ENCODE peak calls at places on chromosome 11, in eight cellular contexts. One of them, this sample, is unnamed.

GRCh38 chr11:66050581-66051231 is 1.5 kb upstream of the SF3B2 start:
- DNase-seq in astrocyte of the spinal cord: no peak
- DNase-seq in stimulated activated CD8-positive, alpha-beta memory T cell treated with anti-CD3 and anti-CD28 coated beads, Interleukin-4, amount 100 ng/mL, for 1 hour: no peak
- DNase-seq in NCI-H2081: no peak
- DNase-seq in glutamatergic neuron: no peak
- DNase-seq in NCI-H69: no peak
- DNase-seq in mammary epithelial cell: no peak
- DNase-seq in tibial artery: no peak
- DNase-seq in this sample: peak

GRCh38 chr11:11380340-11380739 is 27.3 kb upstream of the CSNK2A3 start:
- DNase-seq in astrocyte of the spinal cord: no peak
- DNase-seq in stimulated activated CD8-positive, alpha-beta memory T cell treated with anti-CD3 and anti-CD28 coated beads, Interleukin-4, amount 100 ng/mL, for 1 hour: no peak
- DNase-seq in NCI-H2081: no peak
- DNase-seq in glutamatergic neuron: no peak
- DNase-seq in NCI-H69: no peak
- DNase-seq in mammary epithelial cell: no peak
- DNase-seq in tibial artery: no peak
- DNase-seq in this sample: no peak

GRCh38 chr11:42161886-42162285 is 702.4 kb upstream of the LRRC4C start:
- DNase-seq in astrocyte of the spinal cord: peak
- DNase-seq in stimulated activated CD8-positive, alpha-beta memory T cell treated with anti-CD3 and anti-CD28 coated beads, Interleukin-4, amount 100 ng/mL, for 1 hour: no peak
- DNase-seq in NCI-H2081: no peak
- DNase-seq in glutamatergic neuron: no peak
- DNase-seq in NCI-H69: no peak
- DNase-seq in mammary epithelial cell: peak
- DNase-seq in tibial artery: no peak
- DNase-seq in this sample: no peak

GRCh38 chr11:36383200-36383599 is 87.1 kb downstream of the PRR5L start:
- DNase-seq in astrocyte of the spinal cord: no peak
- DNase-seq in stimulated activated CD8-positive, alpha-beta memory T cell treated with anti-CD3 and anti-CD28 coated beads, Interleukin-4, amount 100 ng/mL, for 1 hour: no peak
- DNase-seq in NCI-H2081: no peak
- DNase-seq in glutamatergic neuron: no peak
- DNase-seq in NCI-H69: no peak
- DNase-seq in mammary epithelial cell: no peak
- DNase-seq in tibial artery: no peak
- DNase-seq in this sample: no peak

GRCh38 chr11:2755071-2755470 is 55.3 kb upstream of the KCNQ1OT1 start:
- DNase-seq in astrocyte of the spinal cord: no peak
- DNase-seq in stimulated activated CD8-positive, alpha-beta memory T cell treated with anti-CD3 and anti-CD28 coated beads, Interleukin-4, amount 100 ng/mL, for 1 hour: no peak
- DNase-seq in NCI-H2081: no peak
- DNase-seq in glutamatergic neuron: no peak
- DNase-seq in NCI-H69: no peak
- DNase-seq in mammary epithelial cell: no peak
- DNase-seq in tibial artery: no peak
- DNase-seq in this sample: no peak

GRCh38 chr11:112784323-112785073 is 176.7 kb upstream of the NCAM1 start:
- DNase-seq in astrocyte of the spinal cord: peak
- DNase-seq in stimulated activated CD8-positive, alpha-beta memory T cell treated with anti-CD3 and anti-CD28 coated beads, Interleukin-4, amount 100 ng/mL, for 1 hour: no peak
- DNase-seq in NCI-H2081: no peak
- DNase-seq in glutamatergic neuron: no peak
- DNase-seq in NCI-H69: peak
- DNase-seq in mammary epithelial cell: no peak
- DNase-seq in tibial artery: peak
- DNase-seq in this sample: peak

GRCh38 chr11:11416917-11417316 is 63.9 kb upstream of the CSNK2A3 start:
- DNase-seq in astrocyte of the spinal cord: peak
- DNase-seq in stimulated activated CD8-positive, alpha-beta memory T cell treated with anti-CD3 and anti-CD28 coated beads, Interleukin-4, amount 100 ng/mL, for 1 hour: no peak
- DNase-seq in NCI-H2081: no peak
- DNase-seq in glutamatergic neuron: no peak
- DNase-seq in NCI-H69: no peak
- DNase-seq in mammary epithelial cell: peak
- DNase-seq in tibial artery: peak
- DNase-seq in this sample: no peak

GRCh38 chr11:35330156-35330889 is 89.0 kb downstream of the SLC1A2 start:
- DNase-seq in astrocyte of the spinal cord: no peak
- DNase-seq in stimulated activated CD8-positive, alpha-beta memory T cell treated with anti-CD3 and anti-CD28 coated beads, Interleukin-4, amount 100 ng/mL, for 1 hour: no peak
- DNase-seq in NCI-H2081: no peak
- DNase-seq in glutamatergic neuron: no peak
- DNase-seq in NCI-H69: no peak
- DNase-seq in mammary epithelial cell: no peak
- DNase-seq in tibial artery: no peak
- DNase-seq in this sample: no peak

GRCh38 chr11:80103149-80103859 is 662.5 kb upstream of the TENM4 start:
- DNase-seq in astrocyte of the spinal cord: peak
- DNase-seq in stimulated activated CD8-positive, alpha-beta memory T cell treated with anti-CD3 and anti-CD28 coated beads, Interleukin-4, amount 100 ng/mL, for 1 hour: no peak
- DNase-seq in NCI-H2081: no peak
- DNase-seq in glutamatergic neuron: no peak
- DNase-seq in NCI-H69: no peak
- DNase-seq in mammary epithelial cell: peak
- DNase-seq in tibial artery: no peak
- DNase-seq in this sample: no peak

GRCh38 chr11:97856666-97857065 is 1164.1 kb upstream of the CNTN5 start:
- DNase-seq in astrocyte of the spinal cord: no peak
- DNase-seq in stimulated activated CD8-positive, alpha-beta memory T cell treated with anti-CD3 and anti-CD28 coated beads, Interleukin-4, amount 100 ng/mL, for 1 hour: no peak
- DNase-seq in NCI-H2081: peak
- DNase-seq in glutamatergic neuron: no peak
- DNase-seq in NCI-H69: peak
- DNase-seq in mammary epithelial cell: no peak
- DNase-seq in tibial artery: no peak
- DNase-seq in this sample: no peak

GRCh38 chr11:76752321-76753175 is 30.6 kb upstream of the TSKU start:
- DNase-seq in astrocyte of the spinal cord: peak
- DNase-seq in stimulated activated CD8-positive, alpha-beta memory T cell treated with anti-CD3 and anti-CD28 coated beads, Interleukin-4, amount 100 ng/mL, for 1 hour: no peak
- DNase-seq in NCI-H2081: no peak
- DNase-seq in glutamatergic neuron: no peak
- DNase-seq in NCI-H69: no peak
- DNase-seq in mammary epithelial cell: no peak
- DNase-seq in tibial artery: peak
- DNase-seq in this sample: no peak

GRCh38 chr11:120810251-120810650 is 213.7 kb upstream of the TBCEL start:
- DNase-seq in astrocyte of the spinal cord: peak
- DNase-seq in stimulated activated CD8-positive, alpha-beta memory T cell treated with anti-CD3 and anti-CD28 coated beads, Interleukin-4, amount 100 ng/mL, for 1 hour: no peak
- DNase-seq in NCI-H2081: no peak
- DNase-seq in glutamatergic neuron: no peak
- DNase-seq in NCI-H69: no peak
- DNase-seq in mammary epithelial cell: no peak
- DNase-seq in tibial artery: no peak
- DNase-seq in this sample: no peak

GRCh38 chr11:65315204-65315865 is 669 bp downstream of the CDC42EP2 start:
- DNase-seq in astrocyte of the spinal cord: peak
- DNase-seq in stimulated activated CD8-positive, alpha-beta memory T cell treated with anti-CD3 and anti-CD28 coated beads, Interleukin-4, amount 100 ng/mL, for 1 hour: peak
- DNase-seq in NCI-H2081: peak
- DNase-seq in glutamatergic neuron: peak
- DNase-seq in NCI-H69: peak
- DNase-seq in mammary epithelial cell: peak
- DNase-seq in tibial artery: peak
- DNase-seq in this sample: peak

GRCh38 chr11:61035086-61035835 is 63.8 kb downstream of the CD6 start:
- DNase-seq in astrocyte of the spinal cord: no peak
- DNase-seq in stimulated activated CD8-positive, alpha-beta memory T cell treated with anti-CD3 and anti-CD28 coated beads, Interleukin-4, amount 100 ng/mL, for 1 hour: no peak
- DNase-seq in NCI-H2081: no peak
- DNase-seq in glutamatergic neuron: no peak
- DNase-seq in NCI-H69: no peak
- DNase-seq in mammary epithelial cell: no peak
- DNase-seq in tibial artery: no peak
- DNase-seq in this sample: no peak

GRCh38 chr11:70913715-70914231 is 338.6 kb downstream of the SHANK2 start:
- DNase-seq in astrocyte of the spinal cord: no peak
- DNase-seq in stimulated activated CD8-positive, alpha-beta memory T cell treated with anti-CD3 and anti-CD28 coated beads, Interleukin-4, amount 100 ng/mL, for 1 hour: no peak
- DNase-seq in NCI-H2081: peak
- DNase-seq in glutamatergic neuron: no peak
- DNase-seq in NCI-H69: peak
- DNase-seq in mammary epithelial cell: no peak
- DNase-seq in tibial artery: no peak
- DNase-seq in this sample: peak

GRCh38 chr11:64056213-64056785 is 20.6 kb downstream of the FLRT1 start:
- DNase-seq in astrocyte of the spinal cord: no peak
- DNase-seq in stimulated activated CD8-positive, alpha-beta memory T cell treated with anti-CD3 and anti-CD28 coated beads, Interleukin-4, amount 100 ng/mL, for 1 hour: no peak
- DNase-seq in NCI-H2081: peak
- DNase-seq in glutamatergic neuron: peak
- DNase-seq in NCI-H69: peak
- DNase-seq in mammary epithelial cell: no peak
- DNase-seq in tibial artery: no peak
- DNase-seq in this sample: peak